ENCODE peak calls at places on chromosomes 13 and 19, in four cellular contexts. W, J, A and E are unnamed samples.

GRCh38 chr19:36423925-36424324 is 5.5 kb upstream of the ZFP82 start:
- DNase-seq in W (no peak), J (no peak), A (no peak), E (no peak)

GRCh38 chr19:15166700-15167099 is 34.1 kb downstream of the NOTCH3 start:
- DNase-seq in W (no peak), J (no peak), A (no peak), E (no peak)

GRCh38 chr19:47633516-47633915 is 24.6 kb downstream of the BICRA start:
- DNase-seq in W (no peak), J (no peak), A (peak), E (no peak)

GRCh38 chr13:86932935-86933334 is 738.2 kb upstream of the SLITRK5 start:
- DNase-seq in W (no peak), J (no peak), A (no peak), E (no peak)

GRCh38 chr13:113854238-113855011 is 9.5 kb downstream of the GAS6 start:
- DNase-seq in W (no peak), J (no peak), A (no peak), E (no peak)

GRCh38 chr19:56838930-56839664 is 1.4 kb downstream of the PEG3 start:
- DNase-seq in W (no peak), J (peak), A (peak), E (no peak)

GRCh38 chr19:12757544-12758274 is 6.1 kb downstream of the BEST2 start:
- DNase-seq in W (peak), J (peak), A (peak), E (no peak)

GRCh38 chr19:13978721-13979191 is 26.4 kb downstream of the DCAF15 start:
- DNase-seq in W (no peak), J (no peak), A (no peak), E (no peak)

GRCh38 chr13:107883561-107884175 is 331.7 kb downstream of the LIG4 start:
- DNase-seq in W (no peak), J (no peak), A (no peak), E (no peak)

GRCh38 chr19:47203254-47203653 is 27.7 kb downstream of the BBC3 start:
- DNase-seq in W (no peak), J (no peak), A (no peak), E (no peak)

GRCh38 chr19:55070755-55071502 is 4.7 kb upstream of the EPS8L1 start:
- DNase-seq in W (peak), J (no peak), A (no peak), E (no peak)

GRCh38 chr19:51901860-51902259 is 3.0 kb downstream of the ZNF649 start:
- DNase-seq in W (no peak), J (no peak), A (no peak), E (no peak)

GRCh38 chr13:92590503-92590908 is 636.1 kb upstream of the GPC6 start:
- DNase-seq in W (no peak), J (no peak), A (no peak), E (no peak)

GRCh38 chr13:75938811-75939525 is 302.8 kb downstream of the LMO7 start:
- DNase-seq in W (no peak), J (no peak), A (no peak), E (no peak)

GRCh38 chr13:37565425-37565824 is 33.1 kb downstream of the POSTN start:
- DNase-seq in W (no peak), J (no peak), A (no peak), E (no peak)

GRCh38 chr13:51805925-51806324 is 2.0 kb upstream of the DHRS12 start:
- DNase-seq in W (no peak), J (no peak), A (no peak), E (no peak)

GRCh38 chr13:51803018-51803417 is 945 bp downstream of the DHRS12 start:
- DNase-seq in W (no peak), J (peak), A (no peak), E (no peak)

GRCh38 chr13:51805313-51805712 is 1.4 kb upstream of the DHRS12 start:
- DNase-seq in W (no peak), J (no peak), A (no peak), E (no peak)

GRCh38 chr13:51803422-51804294 is at the start of gene DHRS12:
- DNase-seq in W (peak), J (peak), A (peak), E (peak)

DNA sequence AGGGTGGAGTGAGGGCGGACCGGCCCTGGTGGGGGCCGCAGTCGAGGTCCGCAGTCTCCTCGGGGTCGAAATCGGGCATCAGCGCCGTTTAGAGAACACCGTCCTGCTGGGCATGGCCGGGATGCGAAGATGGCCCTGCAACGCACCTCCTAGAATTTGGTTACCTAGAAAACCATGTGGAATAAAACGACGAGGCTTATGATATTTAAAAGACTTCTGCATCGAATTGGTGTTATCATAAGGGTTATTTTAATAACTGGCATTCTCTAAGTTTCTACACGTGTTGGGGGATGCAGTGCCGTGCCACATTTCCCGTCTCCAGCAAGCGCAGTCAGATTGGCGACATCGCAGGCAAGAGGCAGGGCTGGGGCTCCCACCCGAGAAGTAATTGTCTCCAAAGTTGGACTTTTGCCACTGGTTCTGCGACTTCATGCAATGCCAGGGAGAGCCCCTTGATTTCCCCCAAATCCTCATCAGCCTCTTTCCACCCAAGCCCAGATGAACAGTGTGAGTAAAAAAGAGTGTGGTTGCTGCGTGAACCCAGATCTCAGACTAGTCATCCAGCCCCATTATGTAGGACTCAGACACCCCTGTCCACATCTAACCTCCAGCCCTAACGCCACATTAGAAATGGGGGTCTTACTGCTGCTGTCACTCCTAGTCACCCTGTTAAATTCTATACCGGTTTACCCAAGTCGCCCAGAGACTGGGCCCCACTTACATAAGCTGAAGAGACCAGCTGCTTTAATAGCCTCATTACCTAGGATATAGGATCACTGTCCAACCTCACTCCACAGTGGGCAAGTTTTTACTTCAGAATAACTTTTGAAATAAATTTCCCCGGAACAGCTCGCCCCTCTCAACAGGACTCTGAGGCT is 571 bp upstream of the DHRS12 start:
- DNase-seq in W (no peak), J (peak), A (no peak), E (no peak)
- TF ChIP-seq PBX3 in W (no peak), J (no peak), A (no peak), E (no peak)

DNA sequence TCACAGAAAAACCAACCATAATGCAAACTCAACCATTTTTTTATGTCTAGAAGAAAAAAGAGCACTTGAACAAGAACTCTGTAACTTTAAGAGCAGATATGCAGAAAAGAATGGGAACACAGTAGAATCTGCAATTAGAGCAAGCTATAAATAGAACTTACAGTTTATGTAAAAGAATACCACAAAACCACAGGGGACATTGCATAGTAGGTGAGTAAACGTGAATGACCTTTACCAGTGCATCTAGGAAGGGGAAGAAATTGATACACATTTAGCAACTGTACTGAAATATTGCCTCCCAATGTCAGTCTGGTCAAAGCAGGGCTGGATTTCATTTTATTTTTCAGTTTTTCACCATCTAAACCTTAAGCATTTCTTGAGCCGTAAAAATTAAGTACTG is 242.2 kb upstream of the EDNRB start:
- DNase-seq in W (no peak), J (no peak), A (no peak), E (no peak)
- TF ChIP-seq PBX3 in W (no peak), J (no peak), A (no peak), E (no peak)

GRCh38 chr19:17761148-17761547 is 9.9 kb downstream of the FCHO1 start:
- DNase-seq in W (no peak), J (no peak), A (no peak), E (no peak)

GRCh38 chr19:17766543-17767131 is 15.4 kb downstream of the FCHO1 start:
- DNase-seq in W (peak), J (no peak), A (peak), E (no peak)

GRCh38 chr19:17764348-17764747 is 13.1 kb downstream of the FCHO1 start:
- DNase-seq in W (no peak), J (no peak), A (no peak), E (no peak)

GRCh38 chr19:17765069-17765618 is 13.9 kb downstream of the FCHO1 start:
- DNase-seq in W (peak), J (no peak), A (peak), E (no peak)

GRCh38 chr19:17762505-17763229 is 11.4 kb downstream of the FCHO1 start:
- DNase-seq in W (peak), J (peak), A (peak), E (no peak)
- TF ChIP-seq PBX3 in W (no peak), J (no peak), A (no peak), E (no peak)

GRCh38 chr19:4301590-4302237 is 475 bp downstream of the TMIGD2 start:
- DNase-seq in W (no peak), J (no peak), A (no peak), E (no peak)

GRCh38 chr19:4295972-4296771 is 6.0 kb downstream of the TMIGD2 start:
- DNase-seq in W (no peak), J (peak), A (no peak), E (no peak)

GRCh38 chr19:4300589-4300988 is 1.6 kb downstream of the TMIGD2 start:
- DNase-seq in W (no peak), J (no peak), A (no peak), E (no peak)

GRCh38 chr19:4298772-4299550 is 3.2 kb downstream of the TMIGD2 start:
- DNase-seq in W (no peak), J (no peak), A (no peak), E (no peak)

GRCh38 chr19:4297901-4298771 is 4.1 kb downstream of the TMIGD2 start:
- DNase-seq in W (no peak), J (no peak), A (peak), E (no peak)
- TF ChIP-seq PBX3 in W (no peak), J (no peak), A (no peak), E (no peak)